ENCODE peak calls at places on chromosomes 12 and 14, in four cellular contexts. D is H9, B is DND-41, O is PC-3. Q is an unnamed sample. For H3K79me2, the result is how much of the 10 kb centered on the place peaks cover.

GRCh38 chr14:62743569-62743968 is 301.7 kb downstream of the KCNH5 start:
- DNase-seq in B (no peak), D (no peak), O (no peak), Q (no peak)

GRCh38 chr14:92704036-92704804 is 44.2 kb downstream of the LGMN start:
- DNase-seq in D (no peak), B (no peak), O (no peak), Q (peak)

GRCh38 chr12:124609041-124609984 is 41.9 kb upstream of the NCOR2 start:
- DNase-seq in B (peak), O (peak), D (peak), Q (peak)

GRCh38 chr14:89399594-89400068 is 17.4 kb downstream of the FOXN3 start:
- DNase-seq in D (peak), B (no peak), O (no peak), Q (peak)

GRCh38 chr12:120760349-120761245 is 35.0 kb downstream of the ACADS start:
- DNase-seq in D (no peak), B (no peak), O (no peak), Q (peak)

GRCh38 chr12:50517456-50518048 is 12.8 kb downstream of the DIP2B start:
- DNase-seq in D (no peak), O (no peak), B (no peak), Q (peak)

GRCh38 chr12:32918890-32919791 is 22.6 kb upstream of the PKP2 start:
- DNase-seq in B (no peak), D (no peak), O (peak), Q (peak)

GRCh38 chr14:50031534-50032313 is 84.6 kb downstream of the VCPKMT start:
- DNase-seq in D (no peak), B (no peak), O (no peak), Q (no peak)

GRCh38 chr12:52946797-52947547 is 1.9 kb upstream of the KRT18 start:
- DNase-seq in O (peak), B (no peak), D (peak), Q (no peak)

GRCh38 chr12:6161124-6161882 is 36.8 kb upstream of the VWF start:
- DNase-seq in D (peak), O (no peak), B (no peak), Q (no peak)

GRCh38 chr12:57085999-57086950 is 2.6 kb upstream of the NAB2 start:
- DNase-seq in B (peak), O (peak), D (peak), Q (peak)

GRCh38 chr12:93540506-93540905 is 32.0 kb upstream of the SOCS2 start:
- DNase-seq in O (no peak), D (no peak), B (no peak), Q (no peak)

GRCh38 chr14:56217380-56218045 is 99.3 kb downstream of the PELI2 start:
- DNase-seq in D (no peak), O (no peak), B (no peak), Q (no peak)

GRCh38 chr14:73764881-73765280 is 50.7 kb upstream of the PNMA1 start:
- DNase-seq in D (no peak), O (no peak), B (no peak), Q (peak)

GRCh38 chr12:41745593-41745992 is 399.1 kb downstream of the GXYLT1 start:
- DNase-seq in B (no peak), D (peak), O (no peak), Q (peak)

GRCh38 chr14:22536853-22537338 is 52.1 kb downstream of the DAD1 start:
- DNase-seq in B (peak), D (no peak), O (peak), Q (no peak)

GRCh38 chr12:91846466-91847055 is 299.1 kb downstream of the BTG1 start:
- DNase-seq in B (peak), D (no peak), O (no peak), Q (no peak)

GRCh38 chr12:12608557-12608957 is 3.1 kb upstream of the CREBL2 start:
- DNase-seq in D (no peak), O (peak), B (no peak), Q (peak)

GRCh38 chr12:132475304-132476037 is 14.5 kb upstream of the FBRSL1 start:
- DNase-seq in O (no peak), D (no peak), B (no peak), Q (peak)

GRCh38 chr12:14239350-14239934 is 126.0 kb upstream of the ATF7IP start:
- DNase-seq in O (peak), B (peak), D (peak), Q (peak)

GRCh38 chr12:119020377-119021360 is 39.3 kb downstream of the SRRM4 start:
- DNase-seq in O (peak), D (peak), B (peak), Q (peak)

GRCh38 chr12:55034218-55034617 is 14.4 kb downstream of the NEUROD4 start:
- DNase-seq in B (no peak), D (peak), O (no peak), Q (no peak)

GRCh38 chr12:105492591-105492990 is 162.1 kb downstream of the C12orf75 start:
- DNase-seq in O (no peak), B (no peak), D (no peak), Q (no peak)

GRCh38 chr14:57486767-57487379 is 6.8 kb downstream of the CCDC198 start:
- DNase-seq in O (peak), B (peak), D (no peak), Q (peak)

GRCh38 chr12:93913845-93914244 is 234.5 kb upstream of the PLXNC1 start:
- DNase-seq in D (no peak), O (no peak), B (no peak), Q (no peak)

GRCh38 chr14:104196461-104197180 is 58.2 kb downstream of the KIF26A start:
- DNase-seq in O (no peak), B (no peak), D (no peak), Q (peak)

GRCh38 chr14:23364604-23365352 is at the start of gene EFS:
- DNase-seq in O (no peak), B (no peak), D (peak), Q (no peak)

GRCh38 chr14:91095178-91095577 is 18.7 kb upstream of the DGLUCY start:
- DNase-seq in B (no peak), O (no peak), D (no peak), Q (no peak)

GRCh38 chr14:26917086-26917485 is 319.3 kb upstream of the NOVA1 start:
- DNase-seq in D (no peak), O (peak), B (no peak), Q (peak)

GRCh38 chr12:1879633-1880032 is 38.8 kb downstream of the CACNA2D4 start:
- DNase-seq in O (no peak), B (no peak), D (peak), Q (no peak)

GRCh38 chr12:126558810-126559209 is 1493.6 kb downstream of the AACS start:
- DNase-seq in O (no peak), B (no peak), D (no peak), Q (no peak)

GRCh38 chr14:34539407-34540180 is at the start of gene EAPP:
- DNase-seq in D (peak), B (peak), O (peak), Q (peak)

GRCh38 chr12:109724321-109724892 is 10.8 kb downstream of the FAM222A start:
- DNase-seq in O (no peak), B (no peak), D (no peak), Q (no peak)

GRCh38 chr12:89610366-89610765 is 84.5 kb upstream of the POC1B start:
- DNase-seq in D (no peak), B (no peak), O (no peak), Q (no peak)

GRCh38 chr14:41609704-41610183 is 3.1 kb downstream of the LRFN5 start:
- DNase-seq in D (peak), O (peak), B (no peak), Q (no peak)

GRCh38 chr14:68780358-68781160 is 12.3 kb downstream of the ZFP36L1 start:
- DNase-seq in O (peak), B (peak), D (no peak), Q (peak)

GRCh38 chr14:106129274-106129673 is 602.9 kb downstream of the TMEM121 start:
- DNase-seq in B (peak), O (no peak), D (no peak), Q (no peak)

GRCh38 chr12:2418579-2418978 is 365.8 kb downstream of the CACNA1C start:
- DNase-seq in B (no peak), O (no peak), D (no peak), Q (no peak)

GRCh38 chr12:85865905-85866304 is 8.2 kb upstream of the NTS start:
- DNase-seq in D (no peak), B (no peak), O (no peak), Q (no peak)

GRCh38 chr14:95069547-95069946 is 87.8 kb downstream of the DICER1 start:
- DNase-seq in D (no peak), B (no peak), O (no peak), Q (no peak)

GRCh38 chr14:95070748-95071435 is 86.4 kb downstream of the DICER1 start:
- DNase-seq in B (no peak), D (no peak), O (no peak), Q (no peak)

GRCh38 chr14:95073947-95074346 is 83.4 kb downstream of the DICER1 start:
- DNase-seq in B (no peak), O (no peak), D (no peak), Q (no peak)

GRCh38 chr14:95072310-95072709 is 85.0 kb downstream of the DICER1 start:
- DNase-seq in D (no peak), B (no peak), O (no peak), Q (no peak)

DNA sequence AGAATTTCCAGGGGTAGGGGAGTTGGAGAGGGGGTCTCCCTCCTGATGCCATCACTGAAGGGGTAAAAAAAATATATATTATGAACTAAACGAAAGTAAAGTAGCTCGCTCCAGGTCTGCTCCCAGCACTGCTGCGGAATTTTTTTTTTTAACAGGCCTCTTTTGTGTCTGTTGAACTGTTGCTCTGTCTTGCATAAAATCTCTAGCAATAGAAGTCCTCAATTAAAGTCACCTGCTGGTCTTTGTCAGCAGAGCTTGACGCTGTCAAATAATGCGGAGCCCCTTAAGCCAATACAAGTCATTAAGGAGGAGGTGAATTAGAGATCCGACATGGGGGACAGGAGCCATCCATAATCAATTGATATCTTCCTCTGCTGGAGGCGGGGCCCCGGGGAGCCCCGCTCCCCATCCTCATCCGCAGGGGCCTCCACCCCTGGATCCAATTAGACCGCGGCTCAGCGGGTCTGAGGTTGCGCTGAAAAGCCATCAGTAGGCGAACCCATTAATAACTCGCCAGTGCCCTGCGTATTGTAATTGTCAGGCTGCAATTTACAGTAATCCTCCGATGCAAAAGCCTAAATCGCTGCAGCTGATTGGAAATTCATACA is 85.6 kb downstream of the DICER1 start:
- DNase-seq in D (no peak), O (no peak), B (no peak), Q (no peak)
- H2AFZ ChIP-seq in D (no peak), O (no peak), B (no peak), Q (no peak)

GRCh38 chr14:60771117-60771516 is 36.6 kb downstream of the MNAT1 start:
- DNase-seq in O (no peak), D (no peak), B (no peak), Q (no peak)
- H3K79me2 ChIP-seq in O (half or more), D (under half), B (under half), Q (under half)

DNA sequence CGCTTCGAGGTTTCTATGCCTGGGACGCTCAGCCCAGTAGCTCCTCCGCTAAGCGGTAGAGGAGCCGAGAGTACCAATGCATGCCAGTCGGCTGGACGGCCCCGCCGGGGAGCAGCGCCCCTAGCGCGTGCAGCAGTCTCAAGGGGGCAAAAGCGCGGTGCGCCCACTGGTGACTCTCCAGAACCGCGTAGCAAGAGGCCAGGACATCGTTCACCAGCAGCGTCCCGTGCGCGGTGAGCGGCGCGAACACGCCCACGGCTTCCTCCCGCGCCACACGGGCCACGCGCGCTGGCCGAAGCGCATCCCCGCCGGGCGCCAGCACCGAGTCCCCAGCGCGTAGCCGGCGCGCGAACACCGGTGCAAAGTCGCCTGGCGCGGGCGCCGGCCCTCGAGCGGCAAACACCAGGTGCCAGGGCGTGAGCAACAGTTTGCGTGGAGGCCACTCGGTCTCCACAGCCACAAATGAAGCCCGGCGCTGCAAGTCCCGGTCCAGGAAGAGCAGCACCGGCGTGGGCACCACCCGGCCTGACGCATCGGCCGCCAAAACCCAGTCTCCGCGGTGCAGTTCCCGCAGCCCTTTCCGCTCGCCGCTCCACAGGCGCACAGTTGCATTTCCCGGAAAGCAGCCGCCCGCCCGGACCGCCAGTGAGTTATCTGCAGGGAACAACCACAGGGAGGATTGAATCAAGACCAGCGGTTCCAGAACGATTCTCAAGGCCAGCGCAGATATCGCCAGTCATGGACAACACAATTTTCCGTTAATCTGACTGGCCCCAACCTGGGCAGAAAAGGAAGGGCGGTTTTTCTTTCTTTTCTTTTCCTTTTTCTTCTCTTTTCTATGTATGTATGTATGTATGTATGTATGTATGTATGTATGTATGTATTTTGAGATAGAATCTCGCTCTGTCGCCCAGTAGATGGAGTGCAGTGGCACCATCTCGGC is 4.5 kb downstream of the DHH start:
- DNase-seq in O (peak), B (peak), D (peak), Q (peak)
- TF ChIP-seq CTCF in O (peak), B (peak), D (peak), Q (peak)

DNA sequence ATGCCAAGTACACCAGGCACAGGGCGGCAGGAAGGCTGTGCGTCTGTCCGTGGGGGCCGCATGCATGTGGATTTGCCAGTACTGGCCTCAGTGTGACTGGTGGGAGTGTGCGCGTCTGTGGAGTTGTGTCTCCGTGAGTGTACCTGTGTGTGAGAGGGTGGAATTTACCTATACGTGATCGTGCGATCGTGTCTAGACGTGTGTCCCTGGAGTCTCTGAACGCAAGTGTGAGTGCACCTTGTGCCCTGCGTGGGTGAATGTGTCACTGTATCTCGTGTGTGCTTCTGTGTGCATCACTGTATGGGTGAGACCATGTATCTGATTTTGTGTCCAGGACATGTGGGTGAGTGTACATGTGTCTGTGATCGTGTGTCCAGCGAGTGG is 4.9 kb downstream of the LHX5 start:
- DNase-seq in B (no peak), O (no peak), D (no peak), Q (no peak)
- H2AFZ ChIP-seq in B (no peak), O (no peak), D (no peak), Q (no peak)

DNA sequence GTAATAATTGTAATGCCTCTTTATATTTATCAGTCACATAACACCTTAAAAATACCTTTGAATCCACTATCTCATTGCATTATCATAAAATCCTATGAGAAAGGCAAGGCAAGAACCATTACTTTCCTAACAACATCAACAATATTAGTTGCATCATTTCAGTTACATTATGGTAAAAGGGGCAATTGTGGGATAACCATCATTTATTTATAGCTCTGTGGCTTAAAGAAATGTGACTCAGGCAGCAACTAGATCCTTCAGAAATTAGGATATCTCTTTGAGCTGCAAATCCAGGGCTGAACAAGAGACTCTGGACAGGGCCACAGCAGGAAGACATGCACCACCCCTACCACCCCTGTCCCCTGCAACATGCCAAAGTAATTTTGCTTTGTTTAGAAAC is 36.4 kb downstream of the EPS8 start:
- DNase-seq in O (no peak), D (no peak), B (no peak), Q (no peak)
- H3K79me2 ChIP-seq in O (half or more), D (under half), B (under half), Q (under half)

GRCh38 chr12:77328326-77328725 is 263.0 kb upstream of the E2F7 start:
- DNase-seq in D (no peak), B (no peak), O (no peak), Q (no peak)

GRCh38 chr12:77325505-77325904 is 260.1 kb upstream of the E2F7 start:
- DNase-seq in O (no peak), B (no peak), D (peak), Q (no peak)

GRCh38 chr12:77323778-77324415 is 258.5 kb upstream of the E2F7 start:
- DNase-seq in D (no peak), O (no peak), B (no peak), Q (no peak)

GRCh38 chr12:77324416-77324762 is 259.0 kb upstream of the E2F7 start:
- DNase-seq in D (no peak), O (no peak), B (no peak), Q (no peak)

DNA sequence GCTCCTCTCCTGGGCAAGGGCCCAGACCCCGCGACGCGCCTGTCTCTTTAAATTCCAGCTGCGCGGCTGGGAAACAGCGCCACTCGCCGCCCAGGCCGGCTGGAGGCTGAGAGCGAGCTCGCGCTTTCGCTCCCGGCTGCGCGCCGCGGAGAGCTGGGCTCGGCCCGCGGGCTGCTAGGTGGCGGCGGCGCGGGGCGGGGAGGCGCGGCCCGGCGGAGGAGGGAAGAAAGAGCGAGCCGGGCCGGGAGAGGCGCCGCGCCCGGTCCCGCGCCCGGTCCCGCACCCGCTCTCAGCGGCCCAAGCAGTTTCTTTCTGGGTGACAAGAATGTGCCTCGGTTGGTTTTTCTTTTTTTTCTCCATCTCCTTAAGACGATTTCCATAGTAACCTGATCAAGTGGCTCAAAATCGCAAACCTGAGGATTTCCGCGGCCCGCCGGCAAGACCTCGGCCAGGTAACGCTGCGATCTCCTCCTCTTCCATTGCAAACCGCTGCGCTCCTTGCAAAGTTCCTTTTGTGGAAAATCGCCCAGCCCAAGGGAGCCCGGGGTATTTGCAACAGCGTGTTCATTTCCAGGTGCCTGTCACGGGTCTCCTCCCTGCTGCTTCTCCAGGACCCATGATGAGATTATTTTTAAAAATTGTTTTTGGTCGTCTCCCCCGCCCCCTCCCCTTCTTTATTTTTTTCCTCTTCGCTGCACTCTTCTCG is 259.5 kb upstream of the E2F7 start:
- DNase-seq in D (peak), B (no peak), O (peak), Q (peak)
- TF ChIP-seq CTCF in D (peak), B (peak), O (peak), Q (peak)